ENCODE peak calls at places on chromosomes 2 and 18, in six cellular contexts. H, T, I, U, D and S are unnamed samples.

GRCh38 chr2:198314559-198315153 is 510.3 kb downstream of the PLCL1 start:
- DNase-seq in D (peak; percentile 77), T (peak; percentile 27), I (peak; percentile 26), U (no peak), H (no peak), S (no peak)

GRCh38 chr2:108271691-108272253 is 16.9 kb upstream of the SULT1C2 start:
- DNase-seq in I (no peak), T (no peak), U (no peak), H (no peak), D (peak; percentile 31), S (no peak)

GRCh38 chr2:85584354-85584856 is at the start of gene VAMP5:
- DNase-seq in H (no peak), D (no peak), U (peak; percentile 22), T (no peak), I (no peak), S (no peak)

GRCh38 chr18:7733642-7734041 is 166.5 kb downstream of the PTPRM start:
- DNase-seq in T (no peak), H (no peak), U (no peak), D (no peak), I (no peak), S (no peak)

GRCh38 chr2:151097118-151097517 is 164.5 kb downstream of the RBM43 start:
- DNase-seq in T (no peak), U (no peak), D (no peak), I (no peak), H (no peak), S (no peak)

GRCh38 chr2:47867205-47867604 is 39.1 kb downstream of the FBXO11 start:
- DNase-seq in I (no peak), T (no peak), H (no peak), D (peak; percentile 85), U (no peak), S (no peak)

GRCh38 chr2:42902939-42903709 is 110.7 kb upstream of the HAAO start:
- DNase-seq in D (no peak), I (no peak), T (no peak), U (no peak), H (no peak), S (peak; percentile 59)

GRCh38 chr2:143452817-143453462 is 323.7 kb downstream of the ARHGAP15 start:
- DNase-seq in T (no peak), I (no peak), H (no peak), D (no peak), U (peak; percentile 24), S (no peak)

GRCh38 chr2:59701271-59701994 is 852.0 kb downstream of the BCL11A start:
- DNase-seq in D (no peak), T (no peak), H (no peak), U (no peak), I (no peak), S (no peak)

GRCh38 chr2:98355881-98356280 is 9.6 kb downstream of the CNGA3 start:
- DNase-seq in H (no peak), D (no peak), T (no peak), U (no peak), I (no peak), S (no peak)

GRCh38 chr2:205520311-205520710 is 162.0 kb upstream of the NRP2 start:
- DNase-seq in I (no peak), U (no peak), H (no peak), T (no peak), D (no peak), S (no peak)

GRCh38 chr2:109459485-109459884 is 154.3 kb downstream of the SEPTIN10 start:
- DNase-seq in H (no peak), D (no peak), I (no peak), T (no peak), U (no peak), S (peak; percentile 91)